ENCODE peak calls at places on chromosome 10, in nine cellular contexts. X is uterus; B is BE2C; E is astrocyte; Y is CD4-positive, CD25-positive, alpha-beta regulatory T cell; P is GM23338; J is lung; Q is testis; V is pancreas. M is an unnamed sample.
A peak's percentile ranks its signal among the peaks of the same experiment; 100 is the strongest.

GRCh38 chr10:129940617-129941198 is 23.4 kb downstream of the EBF3 start:
- DNase-seq in X (no peak), B (no peak), E (no peak), Y (no peak), P (no peak), J (no peak), Q (no peak), V (no peak), M (no peak)

GRCh38 chr10:92505044-92505443 is 68.8 kb downstream of the IDE start:
- DNase-seq in X (no peak), B (no peak), E (no peak), Y (no peak), P (no peak), J (no peak), Q (no peak), V (no peak), M (no peak)

GRCh38 chr10:133133471-133134231 is 26.4 kb upstream of the KNDC1 start:
- DNase-seq in X (peak; percentile 9), B (no peak), E (no peak), Y (no peak), P (no peak), J (no peak), Q (no peak), V (no peak), M (peak; percentile 6)

GRCh38 chr10:117530791-117531190 is 11.8 kb upstream of the EMX2 start:
- DNase-seq in X (peak; percentile 40), B (no peak), E (no peak), Y (no peak), P (no peak), J (no peak), Q (no peak), V (no peak), M (no peak)

GRCh38 chr10:26743091-26743490 is 45.6 kb downstream of the PDSS1 start:
- DNase-seq in X (no peak), B (no peak), E (no peak), Y (no peak), P (no peak), J (no peak), Q (no peak), V (no peak), M (no peak)

GRCh38 chr10:70603439-70603778 is 868 bp upstream of the PRF1 start:
- DNase-seq in X (no peak), B (no peak), E (no peak), Y (no peak), P (no peak), J (no peak), Q (no peak), V (no peak), M (no peak)

GRCh38 chr10:103835121-103836045 is 20.0 kb downstream of the SH3PXD2A start:
- DNase-seq in X (peak; percentile 78), B (no peak), E (peak; percentile 53), Y (no peak), P (no peak), J (no peak), Q (peak; percentile 69), V (peak; percentile 44), M (peak; percentile 82)

GRCh38 chr10:21953585-21954057 is 49.9 kb downstream of the DNAJC1 start:
- DNase-seq in X (no peak), B (no peak), E (peak; percentile 47), Y (peak; percentile 54), P (peak; percentile 70), J (no peak), Q (no peak), V (no peak), M (no peak)

GRCh38 chr10:132477066-132477397 is 60.6 kb upstream of the INPP5A start:
- DNase-seq in X (no peak), B (no peak), E (no peak), Y (no peak), P (no peak), J (no peak), Q (no peak), V (no peak), M (peak; percentile 37)

GRCh38 chr10:93548376-93549071 is 17.9 kb upstream of the FFAR4 start:
- DNase-seq in X (no peak), B (no peak), E (no peak), Y (no peak), P (no peak), J (no peak), Q (no peak), V (no peak), M (no peak)

GRCh38 chr10:81911328-81911727 is 36.3 kb downstream of the NRG3 start:
- DNase-seq in X (no peak), B (no peak), E (no peak), Y (no peak), P (no peak), J (no peak), Q (no peak), V (no peak), M (no peak)

GRCh38 chr10:129105266-129105665 is 361.8 kb upstream of the MGMT start:
- DNase-seq in X (no peak), B (no peak), E (no peak), Y (peak; percentile 53), P (no peak), J (peak; percentile 4), Q (no peak), V (no peak), M (no peak)

GRCh38 chr10:21172774-21173432 is 275.8 kb upstream of the NEBL start:
- DNase-seq in X (no peak), B (no peak), E (no peak), Y (no peak), P (peak; percentile 61), J (no peak), Q (peak; percentile 19), V (peak; percentile 28), M (no peak)

GRCh38 chr10:79396587-79396986 is 48.8 kb downstream of the ZCCHC24 start:
- DNase-seq in X (no peak), B (no peak), E (no peak), Y (no peak), P (no peak), J (no peak), Q (no peak), V (no peak), M (no peak)
- H3K4me1 ChIP-seq in X (peaks cover 38% of the 10 kb centered on the region), B (peaks cover 10% of the 10 kb centered on the region), E (peaks cover 39% of the 10 kb centered on the region), Y (no peaks in the 10 kb centered on the region), P (peaks cover 13% of the 10 kb centered on the region), J (peaks cover 29% of the 10 kb centered on the region), Q (peaks cover 3% of the 10 kb centered on the region), V (peaks cover 5% of the 10 kb centered on the region), M (peaks cover 62% of the 10 kb centered on the region)

GRCh38 chr10:68088744-68089143 is 13.7 kb upstream of the HERC4 start:
- DNase-seq in X (no peak), B (no peak), E (peak; percentile 82), Y (peak; percentile 47), P (no peak), J (no peak), Q (no peak), V (no peak), M (no peak)

GRCh38 chr10:68087338-68088029 is 12.4 kb upstream of the HERC4 start:
- DNase-seq in X (no peak), B (no peak), E (no peak), Y (no peak), P (peak; percentile 42), J (no peak), Q (no peak), V (no peak), M (peak; percentile 37)

GRCh38 chr10:68086011-68086410 is 10.9 kb upstream of the HERC4 start:
- DNase-seq in X (no peak), B (no peak), E (no peak), Y (no peak), P (no peak), J (no peak), Q (no peak), V (no peak), M (no peak)

GRCh38 chr10:68086910-68087309 is 11.8 kb upstream of the HERC4 start:
- DNase-seq in X (no peak), B (no peak), E (no peak), Y (no peak), P (no peak), J (no peak), Q (no peak), V (no peak), M (no peak)

GRCh38 chr10:68088030-68088396 is 12.9 kb upstream of the HERC4 start:
- DNase-seq in X (no peak), B (no peak), E (no peak), Y (no peak), P (no peak), J (no peak), Q (no peak), V (no peak), M (no peak)
- H3K4me3 ChIP-seq in X (no peak overlapping the region), B (no peak overlapping the region), E (no peak overlapping the region), Y (no peak overlapping the region), P (no peak overlapping the region), J (no peak overlapping the region), Q (no peak overlapping the region), V (no peak overlapping the region), M (peak overlapping the region; percentile 69)

DNA sequence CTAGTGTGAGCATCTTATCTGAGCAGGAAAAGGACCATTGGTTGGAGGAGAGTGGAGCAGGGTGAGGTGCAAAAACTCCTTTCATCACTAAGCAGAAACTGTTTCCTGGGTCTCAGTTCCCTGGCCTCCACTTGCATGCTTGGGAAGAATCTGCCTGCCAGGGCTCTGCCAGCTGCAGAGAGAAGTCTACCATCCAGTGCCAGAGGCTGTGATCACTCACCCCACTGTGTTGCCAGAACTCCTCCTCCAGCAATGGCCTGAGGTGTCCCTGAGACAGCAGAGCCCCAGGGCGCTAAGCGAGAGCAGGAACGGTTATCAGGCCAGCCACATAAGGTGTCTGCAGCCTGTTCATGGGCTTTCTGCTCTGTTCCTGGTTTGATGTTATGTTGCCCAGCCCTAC is 991.4 kb downstream of the CCSER2 start:
- DNase-seq in X (no peak), B (peak; percentile 76), E (no peak), Y (no peak), P (no peak), J (no peak), Q (no peak), V (no peak), M (no peak)
- H3K4me1 ChIP-seq in X (no peaks in the 10 kb centered on the region), B (peaks cover 21% of the 10 kb centered on the region), E (no peaks in the 10 kb centered on the region), Y (no peaks in the 10 kb centered on the region), P (no peaks in the 10 kb centered on the region), J (peaks cover 1% of the 10 kb centered on the region), Q (no peaks in the 10 kb centered on the region), V (no peaks in the 10 kb centered on the region), M (no peaks in the 10 kb centered on the region)

DNA sequence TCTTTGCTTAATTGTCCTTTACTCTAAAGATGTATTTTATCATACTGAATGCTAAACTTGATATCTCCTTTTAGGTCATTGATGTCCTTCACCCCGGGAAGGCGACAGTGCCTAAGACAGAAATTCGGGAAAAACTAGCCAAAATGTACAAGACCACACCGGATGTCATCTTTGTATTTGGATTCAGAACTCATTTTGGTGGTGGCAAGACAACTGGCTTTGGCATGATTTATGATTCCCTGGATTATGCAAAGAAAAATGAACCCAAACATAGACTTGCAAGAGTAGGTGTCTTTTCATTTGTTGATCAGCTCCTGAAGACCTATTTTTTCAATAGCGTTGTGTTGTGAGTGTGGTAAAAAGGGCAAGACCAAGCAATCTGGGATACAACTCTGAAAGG is 1.8 kb downstream of the RPS24 start:
- DNase-seq in X (no peak), B (no peak), E (no peak), Y (no peak), P (no peak), J (no peak), Q (no peak), V (no peak), M (no peak)
- H3K4me3 ChIP-seq in X (no peak overlapping the region), B (peak overlapping the region; percentile 94), E (peak overlapping the region; percentile 100), Y (peak overlapping the region; percentile 98), P (peak overlapping the region; percentile 94), J (no peak overlapping the region), Q (no peak overlapping the region), V (peak overlapping the region; percentile 80), M (peak overlapping the region; percentile 84)

DNA sequence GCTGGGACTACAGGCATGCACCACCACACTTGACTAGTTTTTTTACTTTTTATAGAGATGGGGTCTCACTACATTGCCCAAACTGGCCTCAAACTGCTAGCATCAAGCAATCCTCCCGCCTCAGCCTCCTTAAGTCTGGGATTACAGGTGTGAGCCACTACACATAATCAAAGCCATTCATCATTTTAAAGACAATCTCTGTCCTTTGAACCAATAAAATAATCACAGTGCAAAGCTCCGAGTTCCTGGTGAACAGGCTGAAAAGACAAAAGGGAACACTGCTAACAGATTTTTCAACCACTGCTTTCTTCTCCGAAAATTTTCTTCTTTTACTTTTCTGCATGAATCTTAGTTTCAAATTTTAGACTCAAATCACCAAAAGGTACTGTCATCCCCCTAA is 58.5 kb downstream of the PARD3 start:
- DNase-seq in X (no peak), B (no peak), E (no peak), Y (no peak), P (no peak), J (no peak), Q (no peak), V (no peak), M (no peak)
- H3K4me1 ChIP-seq in X (no peaks in the 10 kb centered on the region), B (no peaks in the 10 kb centered on the region), E (peaks cover 13% of the 10 kb centered on the region), Y (no peaks in the 10 kb centered on the region), P (peaks cover 13% of the 10 kb centered on the region), J (peaks cover 10% of the 10 kb centered on the region), Q (peaks cover 15% of the 10 kb centered on the region), V (peaks cover 21% of the 10 kb centered on the region), M (peaks cover 68% of the 10 kb centered on the region)

M was measured in psoas muscle.